ENCODE peak calls at places on chromosome 21, in five cellular contexts. One of them, this sample, is unnamed.

GRCh38 chr21:38770660-38771059 is 35.1 kb upstream of the ETS2 start:
- DNase-seq in NCI-H1105 treated with DMSO at 0.1 percent for 48 hours: no peak
- DNase-seq in COR-L47: no peak
- DNase-seq in CD4-positive, CD25-positive, alpha-beta regulatory T cell: no peak
- DNase-seq in AG09309: no peak
- DNase-seq in this sample: no peak

GRCh38 chr21:31446206-31446900 is 102.3 kb upstream of the TIAM1 start:
- DNase-seq in AG09309: no peak
- DNase-seq in NCI-H1105 treated with DMSO at 0.1 percent for 48 hours: no peak
- DNase-seq in COR-L47: no peak
- DNase-seq in CD4-positive, CD25-positive, alpha-beta regulatory T cell: peak
- DNase-seq in this sample: no peak

GRCh38 chr21:33101300-33102005 is 31.5 kb downstream of the OLIG1 start:
- DNase-seq in AG09309: no peak
- DNase-seq in COR-L47: no peak
- DNase-seq in NCI-H1105 treated with DMSO at 0.1 percent for 48 hours: no peak
- DNase-seq in CD4-positive, CD25-positive, alpha-beta regulatory T cell: no peak
- DNase-seq in this sample: no peak

GRCh38 chr21:42223826-42224575 is 5.1 kb downstream of the ABCG1 start:
- DNase-seq in AG09309: no peak
- DNase-seq in COR-L47: no peak
- DNase-seq in CD4-positive, CD25-positive, alpha-beta regulatory T cell: no peak
- DNase-seq in NCI-H1105 treated with DMSO at 0.1 percent for 48 hours: no peak
- DNase-seq in this sample: no peak

GRCh38 chr21:15614757-15615156 is 115.0 kb upstream of the USP25 start:
- DNase-seq in COR-L47: no peak
- DNase-seq in NCI-H1105 treated with DMSO at 0.1 percent for 48 hours: no peak
- DNase-seq in AG09309: no peak
- DNase-seq in CD4-positive, CD25-positive, alpha-beta regulatory T cell: no peak
- DNase-seq in this sample: no peak

GRCh38 chr21:41185802-41186201 is 17.8 kb downstream of the BACE2 start:
- DNase-seq in CD4-positive, CD25-positive, alpha-beta regulatory T cell: no peak
- DNase-seq in AG09309: no peak
- DNase-seq in COR-L47: no peak
- DNase-seq in NCI-H1105 treated with DMSO at 0.1 percent for 48 hours: no peak
- DNase-seq in this sample: no peak

GRCh38 chr21:18369115-18369514 is 34.5 kb downstream of the TMPRSS15 start:
- DNase-seq in CD4-positive, CD25-positive, alpha-beta regulatory T cell: no peak
- DNase-seq in NCI-H1105 treated with DMSO at 0.1 percent for 48 hours: peak
- DNase-seq in COR-L47: peak
- DNase-seq in AG09309: no peak
- DNase-seq in this sample: no peak

GRCh38 chr21:42406201-42406601 is 2.5 kb downstream of the UBASH3A start:
- DNase-seq in COR-L47: no peak
- DNase-seq in NCI-H1105 treated with DMSO at 0.1 percent for 48 hours: no peak
- DNase-seq in CD4-positive, CD25-positive, alpha-beta regulatory T cell: peak
- DNase-seq in AG09309: no peak
- DNase-seq in this sample: no peak

GRCh38 chr21:32844653-32845443 is 73.3 kb upstream of the PAXBP1 start:
- DNase-seq in CD4-positive, CD25-positive, alpha-beta regulatory T cell: no peak
- DNase-seq in COR-L47: peak
- DNase-seq in NCI-H1105 treated with DMSO at 0.1 percent for 48 hours: no peak
- DNase-seq in AG09309: peak
- DNase-seq in this sample: no peak

GRCh38 chr21:42862774-42863503 is 16.4 kb downstream of the WDR4 start:
- DNase-seq in AG09309: no peak
- DNase-seq in NCI-H1105 treated with DMSO at 0.1 percent for 48 hours: peak
- DNase-seq in CD4-positive, CD25-positive, alpha-beta regulatory T cell: no peak
- DNase-seq in COR-L47: no peak
- DNase-seq in this sample: no peak

GRCh38 chr21:26194811-26195251 is 24.3 kb upstream of the APP start:
- DNase-seq in AG09309: no peak
- DNase-seq in COR-L47: no peak
- DNase-seq in NCI-H1105 treated with DMSO at 0.1 percent for 48 hours: no peak
- DNase-seq in CD4-positive, CD25-positive, alpha-beta regulatory T cell: no peak
- DNase-seq in this sample: no peak

GRCh38 chr21:38249879-38250278 is 6.9 kb upstream of the KCNJ15 start:
- DNase-seq in NCI-H1105 treated with DMSO at 0.1 percent for 48 hours: no peak
- DNase-seq in AG09309: no peak
- DNase-seq in CD4-positive, CD25-positive, alpha-beta regulatory T cell: no peak
- DNase-seq in COR-L47: no peak
- DNase-seq in this sample: no peak

GRCh38 chr21:46151261-46151988 is 4.0 kb downstream of the FTCD start:
- DNase-seq in AG09309: no peak
- DNase-seq in COR-L47: no peak
- DNase-seq in NCI-H1105 treated with DMSO at 0.1 percent for 48 hours: no peak
- DNase-seq in CD4-positive, CD25-positive, alpha-beta regulatory T cell: no peak
- DNase-seq in this sample: no peak

GRCh38 chr21:43740497-43741156 is 21.7 kb downstream of the PDXK start:
- DNase-seq in COR-L47: no peak
- DNase-seq in CD4-positive, CD25-positive, alpha-beta regulatory T cell: peak
- DNase-seq in NCI-H1105 treated with DMSO at 0.1 percent for 48 hours: peak
- DNase-seq in AG09309: no peak
- DNase-seq in this sample: no peak

GRCh38 chr21:46667191-46667734 is 31.8 kb downstream of the PRMT2 start:
- DNase-seq in CD4-positive, CD25-positive, alpha-beta regulatory T cell: peak
- DNase-seq in NCI-H1105 treated with DMSO at 0.1 percent for 48 hours: peak
- DNase-seq in AG09309: no peak
- DNase-seq in COR-L47: peak
- DNase-seq in this sample: no peak

GRCh38 chr21:42566524-42567180 is 53.0 kb downstream of the SLC37A1 start:
- DNase-seq in COR-L47: no peak
- DNase-seq in CD4-positive, CD25-positive, alpha-beta regulatory T cell: no peak
- DNase-seq in NCI-H1105 treated with DMSO at 0.1 percent for 48 hours: peak
- DNase-seq in AG09309: no peak
- DNase-seq in this sample: no peak

GRCh38 chr21:35779690-35780570 is 280.4 kb downstream of the SETD4 start:
- DNase-seq in COR-L47: no peak
- DNase-seq in AG09309: peak
- DNase-seq in CD4-positive, CD25-positive, alpha-beta regulatory T cell: no peak
- DNase-seq in NCI-H1105 treated with DMSO at 0.1 percent for 48 hours: no peak
- DNase-seq in this sample: no peak

GRCh38 chr21:42341776-42342542 is 8.8 kb downstream of the TFF2 start:
- DNase-seq in CD4-positive, CD25-positive, alpha-beta regulatory T cell: no peak
- DNase-seq in COR-L47: no peak
- DNase-seq in AG09309: no peak
- DNase-seq in NCI-H1105 treated with DMSO at 0.1 percent for 48 hours: no peak
- DNase-seq in this sample: no peak

GRCh38 chr21:43269461-43269860 is 100.7 kb downstream of the CRYAA start:
- DNase-seq in CD4-positive, CD25-positive, alpha-beta regulatory T cell: peak
- DNase-seq in NCI-H1105 treated with DMSO at 0.1 percent for 48 hours: no peak
- DNase-seq in AG09309: no peak
- DNase-seq in COR-L47: no peak
- DNase-seq in this sample: no peak

GRCh38 chr21:36917487-36918158 is 48.8 kb downstream of the HLCS start:
- DNase-seq in COR-L47: no peak
- DNase-seq in AG09309: no peak
- DNase-seq in NCI-H1105 treated with DMSO at 0.1 percent for 48 hours: no peak
- DNase-seq in CD4-positive, CD25-positive, alpha-beta regulatory T cell: peak
- DNase-seq in this sample: no peak

GRCh38 chr21:29777155-29777554 is 162.6 kb downstream of the GRIK1 start:
- DNase-seq in NCI-H1105 treated with DMSO at 0.1 percent for 48 hours: no peak
- DNase-seq in CD4-positive, CD25-positive, alpha-beta regulatory T cell: no peak
- DNase-seq in COR-L47: no peak
- DNase-seq in AG09309: no peak
- DNase-seq in this sample: no peak